ENCODE peak calls at places on chromosomes 2 and 18, in six cellular contexts. H is NCI-H146, L is adrenal gland, I is HT1080, Y is NCI-H460, K is aorta. W is an unnamed sample.

GRCh38 chr2:18492721-18493120 is 67.7 kb downstream of the RDH14 start:
- DNase-seq in H (no peak), I (no peak), L (no peak), K (no peak), Y (no peak), W (no peak)

GRCh38 chr2:5227062-5227699 is 465.0 kb upstream of the SOX11 start:
- DNase-seq in K (no peak), Y (no peak), L (no peak), H (no peak), I (peak; percentile 77), W (no peak)

GRCh38 chr2:209771474-209772292 is at the start of gene UNC80:
- DNase-seq in H (peak; percentile 81), I (peak; percentile 56), Y (peak; percentile 56), K (peak; percentile 67), L (peak; percentile 88), W (peak; percentile 60)

GRCh38 chr2:88642278-88642677 is 15.0 kb upstream of the EIF2AK3 start:
- DNase-seq in L (no peak), K (no peak), Y (no peak), H (no peak), I (no peak), W (no peak)

GRCh38 chr18:24296273-24296672 is 101.4 kb downstream of the OSBPL1A start:
- DNase-seq in H (no peak), Y (no peak), K (no peak), I (no peak), L (no peak), W (no peak)

GRCh38 chr2:147773479-147773878 is 71.3 kb upstream of the ACVR2A start:
- DNase-seq in H (no peak), L (no peak), K (no peak), Y (no peak), I (no peak), W (no peak)

GRCh38 chr2:114784890-114785583 is 342.6 kb downstream of the DPP10 start:
- DNase-seq in I (no peak), H (no peak), K (no peak), L (no peak), Y (no peak), W (no peak)

GRCh38 chr2:143819190-143819735 is 690.0 kb downstream of the ARHGAP15 start:
- DNase-seq in Y (no peak), L (no peak), H (no peak), I (no peak), K (no peak), W (no peak)

GRCh38 chr2:176126929-176127768 is 2.4 kb upstream of the HOXD8 start:
- DNase-seq in K (peak; percentile 73), H (peak; percentile 31), I (peak; percentile 37), L (peak; percentile 80), Y (peak; percentile 52), W (peak; percentile 49)

GRCh38 chr18:79540161-79540913 is 139.3 kb upstream of the CTDP1 start:
- DNase-seq in L (no peak), K (peak; percentile 13), Y (no peak), H (no peak), I (no peak), W (peak; percentile 44)

GRCh38 chr2:69453475-69454129 is 16.4 kb upstream of the NFU1 start:
- DNase-seq in Y (no peak), L (no peak), K (no peak), H (no peak), I (no peak), W (no peak)

GRCh38 chr18:47397671-47398319 is 146.3 kb upstream of the SKOR2 start:
- DNase-seq in Y (no peak), I (no peak), L (no peak), H (peak; percentile 40), K (no peak), W (no peak)

GRCh38 chr2:224084266-224084892 is 45.3 kb upstream of the SERPINE2 start:
- DNase-seq in H (no peak), L (no peak), Y (no peak), K (no peak), I (no peak), W (no peak)

GRCh38 chr2:72981516-72981915 is 64.2 kb downstream of the EMX1 start:
- DNase-seq in Y (no peak), L (no peak), H (peak; percentile 15), K (no peak), I (no peak), W (no peak)